ENCODE peak calls at places on chromosomes 11 and 22, in six cellular contexts. Y, A, I, S, J and T are unnamed samples.
A peak's percentile ranks its signal among the peaks of the same experiment; 100 is the strongest.

GRCh38 chr11:66313321-66314185 is 3.3 kb downstream of the CD248 start:
- DNase-seq in Y (no peak), A (peak; percentile 32), I (no peak), S (no peak), J (no peak), T (no peak)

GRCh38 chr22:50027639-50028537 is 15.3 kb upstream of the IL17REL start:
- DNase-seq in Y (no peak), A (no peak), I (no peak), S (no peak), J (no peak), T (no peak)

GRCh38 chr11:30422389-30422788 is 99.5 kb downstream of the ARL14EP start:
- DNase-seq in Y (no peak), A (no peak), I (no peak), S (no peak), J (no peak), T (no peak)

GRCh38 chr11:8988329-8989234 is 15.2 kb downstream of the NRIP3 start:
- DNase-seq in Y (peak; percentile 38), A (peak; percentile 10), I (no peak), S (no peak), J (no peak), T (no peak)

GRCh38 chr11:111631034-111631665 is 28.9 kb downstream of the SIK2 start:
- DNase-seq in Y (no peak), A (no peak), I (no peak), S (no peak), J (no peak), T (no peak)

GRCh38 chr11:66042227-66043007 is 6.5 kb downstream of the GAL3ST3 start:
- DNase-seq in Y (no peak), A (no peak), I (no peak), S (no peak), J (no peak), T (no peak)

GRCh38 chr11:114709960-114710359 is 31.6 kb downstream of the NXPE2 start:
- DNase-seq in Y (no peak), A (no peak), I (no peak), S (no peak), J (no peak), T (no peak)

GRCh38 chr11:119373917-119374631 is 7.4 kb downstream of the USP2 start:
- DNase-seq in Y (peak; percentile 80), A (peak; percentile 82), I (peak; percentile 62), S (no peak), J (peak; percentile 74), T (peak; percentile 86)

GRCh38 chr22:24190566-24191208 is 9.4 kb downstream of the SUSD2 start:
- DNase-seq in Y (no peak), A (no peak), I (no peak), S (no peak), J (no peak), T (no peak)

GRCh38 chr11:126601136-126601535 is 245.7 kb downstream of the ST3GAL4 start:
- DNase-seq in Y (no peak), A (no peak), I (no peak), S (no peak), J (no peak), T (no peak)

GRCh38 chr22:22746963-22747933 is 102.8 kb downstream of the GGTLC2 start:
- DNase-seq in Y (no peak), A (no peak), I (no peak), S (no peak), J (no peak), T (no peak)

GRCh38 chr11:94558932-94559331 is 8.2 kb upstream of the PIWIL4 start:
- DNase-seq in Y (no peak), A (no peak), I (no peak), S (no peak), J (no peak), T (no peak)

GRCh38 chr11:85680897-85681296 is 5.1 kb downstream of the CCDC89 start:
- DNase-seq in Y (no peak), A (no peak), I (no peak), S (no peak), J (no peak), T (no peak)

GRCh38 chr11:125381499-125381898 is 114.6 kb downstream of the FEZ1 start:
- DNase-seq in Y (no peak), A (no peak), I (no peak), S (no peak), J (no peak), T (no peak)

GRCh38 chr22:47207387-47207786 is 444.9 kb downstream of the TBC1D22A start:
- DNase-seq in Y (no peak), A (no peak), I (no peak), S (no peak), J (no peak), T (peak; percentile 10)

GRCh38 chr11:104614117-104614716 is 284.0 kb downstream of the CASP12 start:
- DNase-seq in Y (no peak), A (no peak), I (no peak), S (no peak), J (no peak), T (no peak)

GRCh38 chr11:134215836-134216235 is 7.9 kb downstream of the NCAPD3 start:
- DNase-seq in Y (no peak), A (no peak), I (no peak), S (no peak), J (no peak), T (no peak)

GRCh38 chr11:121451178-121451981 is 734 bp upstream of the SORL1 start:
- DNase-seq in Y (no peak), A (no peak), I (no peak), S (no peak), J (no peak), T (peak; percentile 81)

GRCh38 chr11:43923327-43924111 is 18.9 kb upstream of the C11orf96 start:
- DNase-seq in Y (no peak), A (peak; percentile 79), I (no peak), S (peak; percentile 89), J (no peak), T (no peak)

GRCh38 chr22:40240671-40241070 is 62.9 kb downstream of the TNRC6B start:
- DNase-seq in Y (no peak), A (no peak), I (no peak), S (no peak), J (no peak), T (no peak)

GRCh38 chr11:61626580-61627380 is 45.9 kb upstream of the SYT7 start:
- DNase-seq in Y (no peak), A (peak; percentile 45), I (no peak), S (no peak), J (peak; percentile 99), T (peak; percentile 84)

GRCh38 chr11:27514558-27514957 is 8.0 kb upstream of the LIN7C start:
- DNase-seq in Y (no peak), A (peak; percentile 49), I (no peak), S (no peak), J (no peak), T (no peak)

GRCh38 chr22:48576333-48577013 is 1251.2 kb downstream of the BRD1 start:
- DNase-seq in Y (no peak), A (no peak), I (no peak), S (no peak), J (peak; percentile 13), T (no peak)

GRCh38 chr11:110376711-110377324 is 52.9 kb upstream of the FDX1 start:
- DNase-seq in Y (peak; percentile 84), A (peak; percentile 90), I (peak; percentile 67), S (peak; percentile 69), J (peak; percentile 81), T (peak; percentile 71)

GRCh38 chr11:30143098-30143705 is 87.6 kb upstream of the FSHB start:
- DNase-seq in Y (no peak), A (peak; percentile 57), I (no peak), S (no peak), J (peak; percentile 0), T (no peak)

GRCh38 chr11:101617735-101618332 is 34.0 kb upstream of the TRPC6 start:
- DNase-seq in Y (peak; percentile 19), A (no peak), I (no peak), S (peak; percentile 14), J (no peak), T (no peak)

GRCh38 chr11:17611049-17611448 is 64.0 kb downstream of the OTOG start:
- DNase-seq in Y (no peak), A (no peak), I (no peak), S (no peak), J (no peak), T (no peak)

GRCh38 chr11:116825434-116825833 is 2.3 kb upstream of the APOA4 start:
- DNase-seq in Y (no peak), A (no peak), I (no peak), S (no peak), J (no peak), T (no peak)

GRCh38 chr11:61334434-61335354 is 1.7 kb downstream of the TKFC start:
- DNase-seq in Y (no peak), A (peak; percentile 36), I (no peak), S (no peak), J (no peak), T (no peak)

GRCh38 chr22:44023404-44024287 is 456 bp upstream of the PARVB start:
- DNase-seq in Y (peak; percentile 36), A (no peak), I (peak; percentile 19), S (no peak), J (no peak), T (peak; percentile 33)

GRCh38 chr11:122747358-122747757 is 90.9 kb upstream of the CRTAM start:
- DNase-seq in Y (no peak), A (no peak), I (no peak), S (peak; percentile 64), J (no peak), T (no peak)

GRCh38 chr11:101881586-101881985 is 33.2 kb upstream of the CEP126 start:
- DNase-seq in Y (no peak), A (no peak), I (no peak), S (no peak), J (no peak), T (no peak)

GRCh38 chr11:120335596-120335927 is 651 bp upstream of the ARHGEF12 start:
- DNase-seq in Y (no peak), A (peak; percentile 35), I (no peak), S (no peak), J (peak; percentile 79), T (no peak)

GRCh38 chr11:65663634-65664200 is 1.0 kb upstream of the RELA start:
- DNase-seq in Y (peak; percentile 67), A (peak; percentile 75), I (no peak), S (peak; percentile 24), J (no peak), T (peak; percentile 74)

GRCh38 chr11:64102005-64102738 is 63.7 kb downstream of the MACROD1 start:
- DNase-seq in Y (no peak), A (no peak), I (no peak), S (no peak), J (no peak), T (no peak)

GRCh38 chr11:102632026-102632425 is 6.9 kb upstream of the MMP20 start:
- DNase-seq in Y (no peak), A (no peak), I (no peak), S (no peak), J (no peak), T (no peak)

GRCh38 chr11:107549253-107549953 is 16.1 kb downstream of the ALKBH8 start:
- DNase-seq in Y (peak; percentile 25), A (peak; percentile 70), I (peak; percentile 39), S (no peak), J (peak; percentile 18), T (peak; percentile 23)

GRCh38 chr11:122524532-122524882 is 131.0 kb upstream of the UBASH3B start:
- DNase-seq in Y (no peak), A (no peak), I (no peak), S (no peak), J (no peak), T (no peak)

GRCh38 chr11:75533843-75534242 is 8.1 kb upstream of the GDPD5 start:
- DNase-seq in Y (no peak), A (no peak), I (no peak), S (no peak), J (no peak), T (no peak)

GRCh38 chr11:19934828-19935259 is 222.2 kb downstream of the NAV2 start:
- DNase-seq in Y (no peak), A (peak; percentile 41), I (no peak), S (peak; percentile 78), J (no peak), T (no peak)